ENCODE peak calls at places on chromosomes 12 and 14, in four cellular contexts. One of them, this sample, is unnamed.

GRCh38 chr12:31218203-31219025 is 107.5 kb downstream of the SINHCAF start:
- DNase-seq in HepG2: no peak
- DNase-seq in HCT116: no peak
- DNase-seq in K562: no peak
- DNase-seq in this sample: no peak

GRCh38 chr14:22583994-22584393 is 5.0 kb downstream of the DAD1 start:
- DNase-seq in HepG2: no peak
- DNase-seq in K562: no peak
- DNase-seq in HCT116: no peak
- DNase-seq in this sample: no peak

GRCh38 chr12:52370906-52371608 is 3.8 kb upstream of the KRT85 start:
- DNase-seq in HepG2: no peak
- DNase-seq in HCT116: no peak
- DNase-seq in K562: no peak
- DNase-seq in this sample: no peak

GRCh38 chr12:44618960-44619359 is 257.2 kb downstream of the NELL2 start:
- DNase-seq in K562: no peak
- DNase-seq in HCT116: no peak
- DNase-seq in HepG2: no peak
- DNase-seq in this sample: no peak

GRCh38 chr14:68076451-68076850 is 256.9 kb downstream of the RAD51B start:
- DNase-seq in K562: no peak
- DNase-seq in HepG2: peak; percentile 5
- DNase-seq in HCT116: no peak
- DNase-seq in this sample: no peak

GRCh38 chr12:123532808-123533649 is 490 bp downstream of the RILPL1 start:
- DNase-seq in HCT116: no peak
- DNase-seq in K562: peak; percentile 54
- DNase-seq in HepG2: peak; percentile 27
- DNase-seq in this sample: no peak

GRCh38 chr12:87849074-87849473 is 180.1 kb downstream of the C12orf50 start:
- DNase-seq in K562: no peak
- DNase-seq in HepG2: no peak
- DNase-seq in HCT116: no peak
- DNase-seq in this sample: no peak

GRCh38 chr14:48398675-48399282 is 723.4 kb upstream of the MDGA2 start:
- DNase-seq in HepG2: peak; percentile 16
- DNase-seq in K562: peak; percentile 6
- DNase-seq in HCT116: peak; percentile 33
- DNase-seq in this sample: peak; percentile 10

GRCh38 chr14:32584079-32584478 is 255.0 kb downstream of the AKAP6 start:
- DNase-seq in HCT116: no peak
- DNase-seq in HepG2: no peak
- DNase-seq in K562: no peak
- DNase-seq in this sample: no peak

GRCh38 chr12:460301-461230 is 827 bp downstream of the B4GALNT3 start:
- DNase-seq in K562: peak; percentile 39
- DNase-seq in HepG2: no peak
- DNase-seq in HCT116: no peak
- DNase-seq in this sample: no peak

GRCh38 chr12:122459211-122459610 is 36.7 kb upstream of the CLIP1 start:
- DNase-seq in HepG2: no peak
- DNase-seq in K562: no peak
- DNase-seq in HCT116: no peak
- DNase-seq in this sample: no peak

GRCh38 chr14:92922883-92923743 is at the start of gene CHGA:
- DNase-seq in HepG2: peak; percentile 36
- DNase-seq in K562: peak; percentile 77
- DNase-seq in HCT116: no peak
- DNase-seq in this sample: no peak

GRCh38 chr12:28237423-28237822 is 47.2 kb downstream of the CCDC91 start:
- DNase-seq in HCT116: no peak
- DNase-seq in K562: no peak
- DNase-seq in HepG2: peak; percentile 2
- DNase-seq in this sample: no peak

GRCh38 chr12:21910642-21911041 is 30.6 kb downstream of the ABCC9 start:
- DNase-seq in HepG2: no peak
- DNase-seq in HCT116: no peak
- DNase-seq in K562: no peak
- DNase-seq in this sample: no peak

GRCh38 chr12:19239616-19240234 is 110.2 kb downstream of the PLEKHA5 start:
- DNase-seq in HepG2: no peak
- DNase-seq in HCT116: no peak
- DNase-seq in K562: no peak
- DNase-seq in this sample: no peak

GRCh38 chr14:69673578-69674305 is 62.3 kb downstream of the SUSD6 start:
- DNase-seq in HCT116: no peak
- DNase-seq in HepG2: no peak
- DNase-seq in K562: no peak
- DNase-seq in this sample: no peak

GRCh38 chr12:31815096-31815495 is 86.3 kb upstream of the AMN1 start:
- DNase-seq in HCT116: no peak
- DNase-seq in K562: no peak
- DNase-seq in HepG2: peak; percentile 28
- DNase-seq in this sample: no peak

GRCh38 chr12:76621582-76622024 is 62.0 kb upstream of the OSBPL8 start:
- DNase-seq in HCT116: peak; percentile 44
- DNase-seq in K562: peak; percentile 67
- DNase-seq in HepG2: peak; percentile 93
- DNase-seq in this sample: no peak

GRCh38 chr12:62190921-62191746 is 69.1 kb upstream of the USP15 start:
- DNase-seq in HCT116: no peak
- DNase-seq in K562: no peak
- DNase-seq in HepG2: no peak
- DNase-seq in this sample: no peak

GRCh38 chr12:1457901-1458300 is 136.5 kb downstream of the FBXL14 start:
- DNase-seq in HCT116: no peak
- DNase-seq in HepG2: no peak
- DNase-seq in K562: no peak
- DNase-seq in this sample: no peak

GRCh38 chr12:25840678-25841077 is 117.8 kb upstream of the RASSF8 start:
- DNase-seq in HepG2: no peak
- DNase-seq in HCT116: no peak
- DNase-seq in K562: no peak
- DNase-seq in this sample: no peak

GRCh38 chr14:65101631-65102440 is 481 bp downstream of the MAX start:
- DNase-seq in HepG2: no peak
- DNase-seq in HCT116: no peak
- DNase-seq in K562: no peak
- DNase-seq in this sample: no peak

GRCh38 chr14:24692382-24693352 is 58.7 kb upstream of the GZMB start:
- DNase-seq in K562: no peak
- DNase-seq in HepG2: no peak
- DNase-seq in HCT116: no peak
- DNase-seq in this sample: no peak

GRCh38 chr14:61698216-61698980 is 3.1 kb downstream of the HIF1A start:
- DNase-seq in K562: no peak
- DNase-seq in HCT116: no peak
- DNase-seq in HepG2: no peak
- DNase-seq in this sample: no peak

GRCh38 chr12:120625557-120626419 is 14.6 kb upstream of the CABP1 start:
- DNase-seq in HCT116: peak; percentile 54
- DNase-seq in HepG2: no peak
- DNase-seq in K562: peak; percentile 95
- DNase-seq in this sample: no peak

GRCh38 chr14:85599939-85600338 is 70.0 kb downstream of the FLRT2 start:
- DNase-seq in HepG2: no peak
- DNase-seq in HCT116: no peak
- DNase-seq in K562: no peak
- DNase-seq in this sample: no peak

GRCh38 chr14:58731465-58732330 is 93.9 kb downstream of the DACT1 start:
- DNase-seq in HCT116: peak; percentile 96
- DNase-seq in K562: no peak
- DNase-seq in HepG2: no peak
- DNase-seq in this sample: no peak

GRCh38 chr12:115885040-115885439 is 392.5 kb downstream of the MED13L start:
- DNase-seq in HepG2: no peak
- DNase-seq in K562: no peak
- DNase-seq in HCT116: no peak
- DNase-seq in this sample: no peak

GRCh38 chr12:131801254-131801866 is 26.8 kb upstream of the MMP17 start:
- DNase-seq in K562: no peak
- DNase-seq in HCT116: no peak
- DNase-seq in HepG2: no peak
- DNase-seq in this sample: no peak
- TF ChIP-seq TCF7L2 in K562: no peak
- TF ChIP-seq TCF7L2 in HCT116: no peak
- TF ChIP-seq TCF7L2 in HepG2: no peak
- TF ChIP-seq TCF7L2 in this sample: no peak

GRCh38 chr14:76951149-76951548 is 77.4 kb downstream of the IRF2BPL start:
- DNase-seq in HepG2: no peak
- DNase-seq in HCT116: no peak
- DNase-seq in K562: no peak
- DNase-seq in this sample: no peak
- H3K4me1 ChIP-seq in HepG2: peaks cover 88% of the 10 kb centered on the region
- H3K4me1 ChIP-seq in HCT116: peaks cover 99% of the 10 kb centered on the region
- H3K4me1 ChIP-seq in K562: peaks cover 44% of the 10 kb centered on the region
- H3K4me1 ChIP-seq in this sample: peaks cover 67% of the 10 kb centered on the region

GRCh38 chr14:63174760-63175191 is 29.5 kb upstream of the RHOJ start:
- DNase-seq in HCT116: peak; percentile 12
- DNase-seq in K562: peak; percentile 5
- DNase-seq in HepG2: peak; percentile 45
- DNase-seq in this sample: no peak
- TF ChIP-seq TCF7L2 in HCT116: no peak
- TF ChIP-seq TCF7L2 in K562: no peak
- TF ChIP-seq TCF7L2 in HepG2: no peak
- TF ChIP-seq TCF7L2 in this sample: no peak

GRCh38 chr14:52061380-52061779 is 7.5 kb downstream of the NID2 start:
- DNase-seq in HepG2: no peak
- DNase-seq in K562: no peak
- DNase-seq in HCT116: no peak
- DNase-seq in this sample: no peak
- H3K4me1 ChIP-seq in HepG2: no peaks in the 10 kb centered on the region
- H3K4me1 ChIP-seq in K562: no peaks in the 10 kb centered on the region
- H3K4me1 ChIP-seq in HCT116: no peaks in the 10 kb centered on the region
- H3K4me1 ChIP-seq in this sample: no peaks in the 10 kb centered on the region

GRCh38 chr14:33702293-33702692 is 248.6 kb downstream of the EGLN3 start:
- DNase-seq in HepG2: no peak
- DNase-seq in HCT116: no peak
- DNase-seq in K562: no peak
- DNase-seq in this sample: no peak
- TF ChIP-seq TCF7L2 in HepG2: no peak
- TF ChIP-seq TCF7L2 in HCT116: no peak
- TF ChIP-seq TCF7L2 in K562: no peak
- TF ChIP-seq TCF7L2 in this sample: no peak

This sample was measured in Panc1.